ENCODE peak calls at places on chromosomes 16 and 17, in four cellular contexts. S is heart right ventricle, V is endothelial cell of umbilical vein, L is neural progenitor cell. P is an unnamed sample.

GRCh38 chr17:77609553-77610517 is 348.7 kb upstream of the TNRC6C start:
- DNase-seq in S (no peak), V (no peak), L (no peak), P (no peak)

GRCh38 chr17:4440690-4441686 is 7.2 kb downstream of the SPNS3 start:
- DNase-seq in S (no peak), V (no peak), L (no peak), P (no peak)

GRCh38 chr17:80283116-80283852 is 22.6 kb downstream of the RNF213 start:
- DNase-seq in S (no peak), V (no peak), L (no peak), P (no peak)

GRCh38 chr16:1381655-1382406 is 30.1 kb downstream of the GNPTG start:
- DNase-seq in S (no peak), V (no peak), L (no peak), P (no peak)

GRCh38 chr16:22318690-22319358 is 21.6 kb downstream of the POLR3E start:
- DNase-seq in S (no peak), V (peak), L (peak), P (peak)

GRCh38 chr17:1915889-1916288 is 86.1 kb downstream of the RPA1 start:
- DNase-seq in S (no peak), V (no peak), L (no peak), P (no peak)

GRCh38 chr17:78147315-78147998 is 1.3 kb downstream of the C17orf99 start:
- DNase-seq in S (no peak), V (no peak), L (no peak), P (no peak)

GRCh38 chr16:71895679-71896385 is 501 bp downstream of the IST1 start:
- DNase-seq in S (peak), V (no peak), L (peak), P (no peak)

GRCh38 chr17:83122834-83123233 is 43.4 kb downstream of the METRNL start:
- DNase-seq in S (no peak), V (no peak), L (no peak), P (no peak)

GRCh38 chr17:66250686-66251085 is 21.5 kb upstream of the APOH start:
- DNase-seq in S (no peak), V (no peak), L (no peak), P (no peak)

GRCh38 chr17:68981288-68981687 is 26.1 kb upstream of the ABCA8 start:
- DNase-seq in S (no peak), V (peak), L (no peak), P (no peak)

GRCh38 chr16:20735504-20735903 is 6.1 kb downstream of the THUMPD1 start:
- DNase-seq in S (no peak), V (no peak), L (no peak), P (no peak)

GRCh38 chr16:86044241-86044671 is 145.3 kb downstream of the IRF8 start:
- DNase-seq in S (peak), V (peak), L (peak), P (peak)

GRCh38 chr17:72102366-72102765 is 18.5 kb upstream of the SOX9 start:
- DNase-seq in S (no peak), V (no peak), L (no peak), P (no peak)

GRCh38 chr17:55577011-55577586 is 65.8 kb upstream of the SMIM36 start:
- DNase-seq in S (peak), V (peak), L (no peak), P (no peak)

GRCh38 chr16:53506254-53506653 is 3.2 kb upstream of the AKTIP start:
- DNase-seq in S (no peak), V (no peak), L (no peak), P (no peak)

GRCh38 chr16:70611224-70611598 is 35.1 kb upstream of the IL34 start:
- DNase-seq in S (no peak), V (no peak), L (no peak), P (no peak)

GRCh38 chr17:2935622-2936021 is 127.8 kb downstream of the OR1D5 start:
- DNase-seq in S (no peak), V (no peak), L (no peak), P (no peak)
- TF ChIP-seq CTCF in S (no peak), V (no peak), L (no peak), P (no peak)

DNA sequence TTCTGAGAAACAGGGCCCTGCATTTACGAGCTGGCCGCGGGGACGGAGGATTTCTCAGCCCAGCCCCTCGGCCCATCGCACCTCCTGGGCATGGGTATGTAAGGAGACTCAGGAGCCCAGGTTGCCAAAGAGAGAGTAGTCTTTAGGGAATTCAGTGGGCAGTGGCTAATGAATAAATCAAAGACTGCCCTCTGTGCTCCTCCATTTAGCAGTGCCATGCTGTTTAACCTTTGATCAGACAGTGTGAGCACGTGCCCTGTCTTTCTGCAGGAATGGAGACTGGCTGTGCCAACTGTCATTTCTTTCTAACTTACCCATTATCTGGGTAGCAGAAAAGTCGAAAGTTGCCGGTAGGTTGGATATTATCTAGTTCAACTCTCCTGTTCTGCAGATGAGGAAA is 62.4 kb downstream of the CDRT4 start:
- DNase-seq in S (no peak), V (no peak), L (no peak), P (no peak)
- H3K27ac ChIP-seq in S (no peak), V (no peak), L (no peak), P (no peak)

GRCh38 chr16:87678618-87679017 is 76.3 kb downstream of the JPH3 start:
- DNase-seq in S (no peak), V (peak), L (no peak), P (no peak)
- TF ChIP-seq CTCF in S (no peak), V (peak), L (no peak), P (no peak)

GRCh38 chr16:55668337-55669281 is 12.8 kb downstream of the SLC6A2 start:
- DNase-seq in S (no peak), V (peak), L (no peak), P (no peak)
- H3K27ac ChIP-seq in S (no peak), V (no peak), L (no peak), P (no peak)

GRCh38 chr17:6578491-6578890 is 22.1 kb upstream of the PITPNM3 start:
- DNase-seq in S (no peak), V (no peak), L (no peak), P (no peak)
- TF ChIP-seq CTCF in S (no peak), V (no peak), L (no peak), P (no peak)

GRCh38 chr16:30528799-30529457 is 2.6 kb upstream of the ZNF768 start:
- DNase-seq in S (no peak), V (no peak), L (no peak), P (no peak)
- H3K27ac ChIP-seq in S (no peak), V (no peak), L (no peak), P (no peak)

GRCh38 chr17:34218757-34219156 is 36.3 kb upstream of the CCL2 start:
- DNase-seq in S (no peak), V (no peak), L (no peak), P (no peak)
- TF ChIP-seq CTCF in S (no peak), V (no peak), L (no peak), P (no peak)

P was measured in WERI-Rb-1.